ENCODE peak calls at places on chromosomes 16 and 17, in seven cellular contexts. F, O, V, X, L, Y and B are unnamed samples.

GRCh38 chr17:81509048-81509686 is 3.4 kb downstream of the ACTG1 start:
- DNase-seq in F (peak), Y (no peak), O (no peak), V (peak), X (no peak), L (no peak), B (no peak)

GRCh38 chr17:44024271-44024663 is 9.5 kb upstream of the TMEM101 start:
- DNase-seq in Y (no peak), V (no peak), X (no peak), F (no peak), O (no peak), L (no peak), B (no peak)

GRCh38 chr16:85750021-85750826 is 672 bp downstream of the C16orf74 start:
- DNase-seq in F (peak), O (no peak), Y (no peak), X (no peak), L (peak), V (peak), B (peak)

GRCh38 chr17:78759203-78759968 is 22.7 kb downstream of the CYTH1 start:
- DNase-seq in X (no peak), O (peak), F (no peak), L (peak), V (peak), Y (no peak), B (no peak)

GRCh38 chr16:90048737-90049330 is 28.3 kb downstream of the PRDM7 start:
- DNase-seq in F (no peak), L (no peak), X (no peak), Y (no peak), O (no peak), V (no peak), B (no peak)

GRCh38 chr16:85754403-85754802 is 3.5 kb upstream of the C16orf74 start:
- DNase-seq in F (no peak), X (no peak), O (no peak), Y (no peak), V (no peak), L (no peak), B (peak)

GRCh38 chr17:63039899-63040602 is 74.0 kb downstream of the TANC2 start:
- DNase-seq in Y (peak), L (peak), V (peak), O (no peak), F (peak), X (no peak), B (no peak)

GRCh38 chr17:34988644-34989043 is 8.3 kb downstream of the LIG3 start:
- DNase-seq in X (no peak), F (no peak), V (no peak), Y (no peak), O (no peak), L (no peak), B (no peak)

GRCh38 chr17:80981062-80981902 is 10.4 kb upstream of the CHMP6 start:
- DNase-seq in L (no peak), F (no peak), Y (no peak), V (peak), O (no peak), X (no peak), B (no peak)

GRCh38 chr16:4410335-4411075 is 5.9 kb downstream of the CORO7 start:
- DNase-seq in O (no peak), L (peak), X (peak), F (peak), V (no peak), Y (peak), B (no peak)

GRCh38 chr16:24652803-24653202 is 76.6 kb upstream of the TNRC6A start:
- DNase-seq in Y (no peak), O (no peak), X (no peak), V (no peak), L (no peak), F (no peak), B (no peak)

GRCh38 chr16:58393138-58393504 is 850 bp downstream of the GINS3 start:
- DNase-seq in O (no peak), X (no peak), L (peak), F (peak), Y (no peak), V (no peak), B (peak)

GRCh38 chr16:79369796-79370195 is 230.7 kb downstream of the MAF start:
- DNase-seq in V (no peak), O (no peak), L (no peak), F (no peak), X (no peak), Y (no peak), B (no peak)

GRCh38 chr17:75152971-75153853 is 1.1 kb downstream of the JPT1 start:
- DNase-seq in F (peak), O (no peak), X (no peak), V (peak), L (peak), Y (no peak), B (peak)

GRCh38 chr17:42659079-42659931 is at the start of gene TUBG2:
- DNase-seq in X (peak), Y (peak), L (peak), F (peak), O (peak), V (peak), B (peak)